ENCODE peak calls at places on chromosomes 4 and X, in six cellular contexts. One of them, this sample, is unnamed.

GRCh38 chrX:136497556-136498048 is at the start of gene HTATSF1:
- DNase-seq in lung: no peak
- DNase-seq in NB4: no peak
- DNase-seq in astrocyte: no peak
- DNase-seq in pancreas: peak; percentile 5
- DNase-seq in BJ: no peak
- DNase-seq in this sample: no peak

GRCh38 chrX:143873343-143873742 is 10.5 kb upstream of the UBE2NL start:
- DNase-seq in astrocyte: peak; percentile 7
- DNase-seq in BJ: no peak
- DNase-seq in pancreas: no peak
- DNase-seq in NB4: no peak
- DNase-seq in lung: no peak
- DNase-seq in this sample: no peak

GRCh38 chr4:186770446-186771175 is 47.0 kb upstream of the FAT1 start:
- DNase-seq in NB4: no peak
- DNase-seq in BJ: peak; percentile 75
- DNase-seq in pancreas: no peak
- DNase-seq in lung: no peak
- DNase-seq in astrocyte: peak; percentile 83
- DNase-seq in this sample: peak; percentile 63

GRCh38 chr4:169225058-169225751 is 45.6 kb downstream of the SH3RF1 start:
- DNase-seq in pancreas: no peak
- DNase-seq in BJ: peak; percentile 93
- DNase-seq in NB4: peak; percentile 30
- DNase-seq in astrocyte: peak; percentile 98
- DNase-seq in lung: no peak
- DNase-seq in this sample: peak; percentile 94

GRCh38 chr4:55866973-55867574 is 13.6 kb downstream of the EXOC1 start:
- DNase-seq in NB4: peak; percentile 79
- DNase-seq in astrocyte: peak; percentile 59
- DNase-seq in lung: no peak
- DNase-seq in BJ: no peak
- DNase-seq in pancreas: no peak
- DNase-seq in this sample: peak; percentile 16

GRCh38 chr4:26185436-26185835 is 135.4 kb upstream of the RBPJ start:
- DNase-seq in lung: no peak
- DNase-seq in BJ: no peak
- DNase-seq in NB4: no peak
- DNase-seq in astrocyte: no peak
- DNase-seq in pancreas: no peak
- DNase-seq in this sample: no peak

GRCh38 chr4:172169871-172170270 is 356.7 kb downstream of the GALNTL6 start:
- DNase-seq in pancreas: no peak
- DNase-seq in astrocyte: peak; percentile 7
- DNase-seq in lung: no peak
- DNase-seq in NB4: no peak
- DNase-seq in BJ: no peak
- DNase-seq in this sample: no peak

GRCh38 chr4:182010876-182011275 is 232.3 kb upstream of the TENM3 start:
- DNase-seq in astrocyte: peak; percentile 91
- DNase-seq in pancreas: no peak
- DNase-seq in BJ: peak; percentile 11
- DNase-seq in lung: no peak
- DNase-seq in NB4: no peak
- DNase-seq in this sample: peak; percentile 55

GRCh38 chr4:2364654-2365053 is 53.8 kb downstream of the ZFYVE28 start:
- DNase-seq in astrocyte: peak; percentile 44
- DNase-seq in NB4: no peak
- DNase-seq in BJ: peak; percentile 4
- DNase-seq in lung: no peak
- DNase-seq in pancreas: peak; percentile 29
- DNase-seq in this sample: no peak

GRCh38 chr4:94826206-94826605 is 68.5 kb downstream of the BMPR1B start:
- DNase-seq in lung: no peak
- DNase-seq in astrocyte: no peak
- DNase-seq in pancreas: no peak
- DNase-seq in NB4: no peak
- DNase-seq in BJ: no peak
- DNase-seq in this sample: no peak

GRCh38 chr4:182265881-182266280 is 22.7 kb downstream of the TENM3 start:
- DNase-seq in astrocyte: no peak
- DNase-seq in BJ: no peak
- DNase-seq in NB4: no peak
- DNase-seq in lung: no peak
- DNase-seq in pancreas: no peak
- DNase-seq in this sample: no peak

GRCh38 chr4:7973545-7973981 is 33.9 kb upstream of the AFAP1 start:
- DNase-seq in lung: no peak
- DNase-seq in pancreas: no peak
- DNase-seq in BJ: no peak
- DNase-seq in NB4: no peak
- DNase-seq in astrocyte: peak; percentile 83
- DNase-seq in this sample: no peak

GRCh38 chr4:108940086-108941033 is 177.5 kb upstream of the ETNPPL start:
- DNase-seq in lung: no peak
- DNase-seq in pancreas: no peak
- DNase-seq in astrocyte: peak; percentile 26
- DNase-seq in BJ: no peak
- DNase-seq in NB4: no peak
- DNase-seq in this sample: no peak

GRCh38 chrX:39764441-39764914 is 333.3 kb downstream of the BCOR start:
- DNase-seq in pancreas: no peak
- DNase-seq in BJ: no peak
- DNase-seq in lung: no peak
- DNase-seq in astrocyte: peak; percentile 20
- DNase-seq in NB4: peak; percentile 51
- DNase-seq in this sample: no peak

GRCh38 chrX:17544831-17545230 is 169.8 kb downstream of the NHS start:
- DNase-seq in pancreas: no peak
- DNase-seq in NB4: no peak
- DNase-seq in astrocyte: no peak
- DNase-seq in BJ: no peak
- DNase-seq in lung: no peak
- DNase-seq in this sample: no peak

GRCh38 chr4:108693211-108693610 is 42.8 kb downstream of the OSTC start:
- DNase-seq in lung: no peak
- DNase-seq in BJ: no peak
- DNase-seq in pancreas: no peak
- DNase-seq in astrocyte: peak; percentile 16
- DNase-seq in NB4: no peak
- DNase-seq in this sample: no peak

GRCh38 chr4:88533088-88533790 is 9.7 kb upstream of the PYURF start:
- DNase-seq in pancreas: no peak
- DNase-seq in lung: no peak
- DNase-seq in NB4: no peak
- DNase-seq in BJ: peak; percentile 45
- DNase-seq in astrocyte: peak; percentile 74
- DNase-seq in this sample: no peak

GRCh38 chrX:128846385-128846784 is 676.9 kb downstream of the SMARCA1 start:
- DNase-seq in astrocyte: no peak
- DNase-seq in pancreas: no peak
- DNase-seq in BJ: no peak
- DNase-seq in lung: no peak
- DNase-seq in NB4: no peak
- DNase-seq in this sample: no peak

GRCh38 chrX:129979207-129979920 is 3.1 kb upstream of the BCORL1 start:
- DNase-seq in lung: no peak
- DNase-seq in NB4: peak; percentile 30
- DNase-seq in pancreas: no peak
- DNase-seq in astrocyte: no peak
- DNase-seq in BJ: no peak
- DNase-seq in this sample: no peak

GRCh38 chr4:101500742-101501141 is 153.4 kb upstream of the PPP3CA start:
- DNase-seq in NB4: no peak
- DNase-seq in BJ: no peak
- DNase-seq in lung: no peak
- DNase-seq in astrocyte: no peak
- DNase-seq in pancreas: no peak
- DNase-seq in this sample: no peak

GRCh38 chr4:166527500-166527899 is 654.5 kb downstream of the TLL1 start:
- DNase-seq in NB4: no peak
- DNase-seq in BJ: no peak
- DNase-seq in astrocyte: peak; percentile 71
- DNase-seq in lung: no peak
- DNase-seq in pancreas: no peak
- DNase-seq in this sample: peak; percentile 29

GRCh38 chrX:21355831-21356230 is 18.4 kb upstream of the CNKSR2 start:
- DNase-seq in BJ: no peak
- DNase-seq in NB4: no peak
- DNase-seq in pancreas: no peak
- DNase-seq in lung: no peak
- DNase-seq in astrocyte: no peak
- DNase-seq in this sample: no peak

GRCh38 chrX:130339408-130340222 is at the start of gene SLC25A14:
- DNase-seq in BJ: no peak
- DNase-seq in lung: peak; percentile 77
- DNase-seq in pancreas: peak; percentile 66
- DNase-seq in NB4: peak; percentile 81
- DNase-seq in astrocyte: peak; percentile 59
- DNase-seq in this sample: no peak

GRCh38 chr4:153205028-153205648 is 895 bp downstream of the TRIM2 start:
- DNase-seq in NB4: no peak
- DNase-seq in astrocyte: no peak
- DNase-seq in lung: no peak
- DNase-seq in pancreas: peak; percentile 17
- DNase-seq in BJ: peak; percentile 35
- DNase-seq in this sample: no peak

GRCh38 chrX:41922694-41923171 is 621 bp downstream of the CASK start:
- DNase-seq in astrocyte: peak; percentile 2
- DNase-seq in NB4: peak; percentile 1
- DNase-seq in pancreas: peak; percentile 7
- DNase-seq in BJ: no peak
- DNase-seq in lung: no peak
- DNase-seq in this sample: no peak

GRCh38 chr4:112411781-112412281 is 104.1 kb downstream of the NEUROG2 start:
- DNase-seq in pancreas: no peak
- DNase-seq in NB4: no peak
- DNase-seq in BJ: no peak
- DNase-seq in lung: no peak
- DNase-seq in astrocyte: no peak
- DNase-seq in this sample: no peak

GRCh38 chr4:112418092-112418491 is 97.9 kb downstream of the NEUROG2 start:
- DNase-seq in NB4: no peak
- DNase-seq in lung: no peak
- DNase-seq in BJ: no peak
- DNase-seq in pancreas: no peak
- DNase-seq in astrocyte: no peak
- DNase-seq in this sample: no peak

GRCh38 chr4:112410804-112411203 is 105.2 kb downstream of the NEUROG2 start:
- DNase-seq in NB4: no peak
- DNase-seq in pancreas: no peak
- DNase-seq in lung: no peak
- DNase-seq in BJ: no peak
- DNase-seq in astrocyte: no peak
- DNase-seq in this sample: no peak

GRCh38 chr4:112421911-112422310 is 94.1 kb downstream of the NEUROG2 start:
- DNase-seq in BJ: no peak
- DNase-seq in lung: no peak
- DNase-seq in NB4: no peak
- DNase-seq in pancreas: no peak
- DNase-seq in astrocyte: no peak
- DNase-seq in this sample: no peak

DNA sequence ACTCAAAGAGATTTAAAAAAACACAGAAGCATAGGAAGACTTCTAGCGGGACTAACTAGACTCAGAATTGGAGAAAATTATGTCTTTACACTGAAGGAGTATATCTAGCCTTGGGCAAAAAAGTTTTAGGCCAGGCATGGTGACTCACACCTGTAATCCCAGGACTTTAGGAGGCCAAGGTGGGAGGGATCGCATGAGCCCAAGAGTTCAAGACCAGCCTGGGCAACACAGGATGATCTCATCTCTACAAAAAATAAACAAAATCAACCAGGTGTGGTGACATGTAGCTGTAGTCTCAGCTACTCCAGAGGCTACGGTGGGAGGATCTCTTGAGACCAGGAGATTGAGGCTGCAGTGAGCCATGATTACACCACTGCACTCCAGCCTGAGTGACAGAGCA is 99.5 kb downstream of the NEUROG2 start:
- DNase-seq in NB4: no peak
- DNase-seq in lung: no peak
- DNase-seq in BJ: no peak
- DNase-seq in pancreas: no peak
- DNase-seq in astrocyte: no peak
- DNase-seq in this sample: no peak
- TF ChIP-seq CTCF in NB4: no peak
- TF ChIP-seq CTCF in lung: no peak
- TF ChIP-seq CTCF in BJ: no peak
- TF ChIP-seq CTCF in pancreas: no peak
- TF ChIP-seq CTCF in astrocyte: no peak
- TF ChIP-seq CTCF in this sample: no peak

DNA sequence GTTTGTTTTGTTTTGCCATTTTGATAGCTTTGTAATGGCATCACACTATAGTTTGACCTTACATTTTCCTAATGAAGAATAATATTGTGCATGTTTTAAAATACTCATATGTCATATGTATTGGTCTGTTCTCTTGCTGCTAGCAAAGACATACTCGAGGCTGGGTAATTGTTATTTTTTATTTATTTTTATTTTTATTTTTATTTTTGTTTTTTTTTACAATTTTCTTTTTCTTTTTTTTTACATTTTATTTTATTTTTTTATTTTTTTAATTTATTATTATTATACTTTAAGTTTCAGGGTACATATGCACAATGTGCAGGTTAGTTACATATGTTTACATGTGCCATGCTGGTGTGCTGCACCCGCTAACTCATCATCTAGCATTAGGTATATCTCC is 104.6 kb upstream of the GRID2 start:
- DNase-seq in astrocyte: no peak
- DNase-seq in NB4: no peak
- DNase-seq in lung: no peak
- DNase-seq in pancreas: no peak
- DNase-seq in BJ: no peak
- DNase-seq in this sample: no peak
- H3K4me3 ChIP-seq in astrocyte: no peak overlapping the region
- H3K4me3 ChIP-seq in NB4: no peak overlapping the region
- H3K4me3 ChIP-seq in lung: no peak overlapping the region
- H3K4me3 ChIP-seq in pancreas: no peak overlapping the region
- H3K4me3 ChIP-seq in BJ: no peak overlapping the region
- H3K4me3 ChIP-seq in this sample: no peak overlapping the region

DNA sequence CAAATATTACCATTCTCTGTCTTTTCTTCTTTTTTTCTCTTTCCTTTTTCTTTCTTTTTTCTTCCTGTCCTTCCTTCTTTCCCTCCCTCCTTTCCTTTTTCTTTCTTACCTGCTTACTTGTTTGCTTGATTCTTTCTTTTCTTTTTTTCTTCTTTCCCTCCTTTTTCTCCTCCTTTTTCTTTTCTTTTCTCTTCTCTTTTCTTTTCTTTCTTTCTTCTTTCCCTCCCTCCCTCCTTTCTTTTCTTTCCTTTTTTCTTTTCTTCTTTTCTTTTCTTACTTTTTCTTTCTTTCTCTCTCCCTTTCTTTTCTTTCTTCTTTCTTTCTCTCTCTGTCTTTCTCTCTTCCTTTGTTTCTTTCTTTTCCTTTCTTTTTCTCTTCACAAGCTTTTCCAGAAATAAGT is 697.4 kb upstream of the ADGRL3 start:
- DNase-seq in pancreas: no peak
- DNase-seq in astrocyte: no peak
- DNase-seq in lung: no peak
- DNase-seq in NB4: no peak
- DNase-seq in BJ: no peak
- DNase-seq in this sample: no peak
- TF ChIP-seq CTCF in pancreas: no peak
- TF ChIP-seq CTCF in astrocyte: no peak
- TF ChIP-seq CTCF in lung: no peak
- TF ChIP-seq CTCF in NB4: no peak
- TF ChIP-seq CTCF in BJ: no peak
- TF ChIP-seq CTCF in this sample: no peak

GRCh38 chr4:16952462-16952871 is 54.0 kb upstream of the LDB2 start:
- DNase-seq in NB4: no peak
- DNase-seq in BJ: no peak
- DNase-seq in lung: no peak
- DNase-seq in astrocyte: peak; percentile 53
- DNase-seq in pancreas: no peak
- DNase-seq in this sample: no peak
- H3K4me3 ChIP-seq in NB4: no peak overlapping the region
- H3K4me3 ChIP-seq in BJ: no peak overlapping the region
- H3K4me3 ChIP-seq in lung: no peak overlapping the region
- H3K4me3 ChIP-seq in astrocyte: peak overlapping the region; percentile 22
- H3K4me3 ChIP-seq in pancreas: no peak overlapping the region
- H3K4me3 ChIP-seq in this sample: peak overlapping the region; percentile 0